ENCODE peak calls at places on chromosomes 7 and 10, in six cellular contexts. One of them, this sample, is unnamed. For H3K27me3 and H3K4me1, the result is how much of the 10 kb centered on the place peaks cover.

GRCh38 chr10:102791754-102792153 is 45.5 kb downstream of the CYP17A1 start:
- DNase-seq in naive thymus-derived CD4-positive, alpha-beta T cell: no peak
- DNase-seq in HCT116: no peak
- DNase-seq in GM23248: peak
- DNase-seq in neural progenitor cell: no peak
- DNase-seq in PC-3: no peak
- DNase-seq in this sample: no peak

GRCh38 chr10:93067443-93068365 is 6.0 kb upstream of the CYP26A1 start:
- DNase-seq in naive thymus-derived CD4-positive, alpha-beta T cell: no peak
- DNase-seq in HCT116: no peak
- DNase-seq in GM23248: no peak
- DNase-seq in neural progenitor cell: no peak
- DNase-seq in PC-3: no peak
- DNase-seq in this sample: no peak

GRCh38 chr10:12501851-12502525 is 152.6 kb downstream of the CAMK1D start:
- DNase-seq in naive thymus-derived CD4-positive, alpha-beta T cell: no peak
- DNase-seq in HCT116: no peak
- DNase-seq in GM23248: no peak
- DNase-seq in neural progenitor cell: no peak
- DNase-seq in PC-3: no peak
- DNase-seq in this sample: no peak

GRCh38 chr7:95886501-95887090 is 114.2 kb downstream of the DYNC1I1 start:
- DNase-seq in naive thymus-derived CD4-positive, alpha-beta T cell: no peak
- DNase-seq in HCT116: no peak
- DNase-seq in GM23248: peak
- DNase-seq in neural progenitor cell: no peak
- DNase-seq in PC-3: peak
- DNase-seq in this sample: no peak

GRCh38 chr7:140719711-140720110 is 23.2 kb downstream of the NDUFB2 start:
- DNase-seq in naive thymus-derived CD4-positive, alpha-beta T cell: no peak
- DNase-seq in HCT116: no peak
- DNase-seq in GM23248: peak
- DNase-seq in neural progenitor cell: no peak
- DNase-seq in PC-3: peak
- DNase-seq in this sample: no peak

GRCh38 chr7:158595068-158595467 is 7.4 kb upstream of the PTPRN2 start:
- DNase-seq in naive thymus-derived CD4-positive, alpha-beta T cell: no peak
- DNase-seq in HCT116: peak
- DNase-seq in GM23248: peak
- DNase-seq in neural progenitor cell: peak
- DNase-seq in PC-3: no peak
- DNase-seq in this sample: no peak

GRCh38 chr10:109961181-109962001 is 38.1 kb upstream of the XPNPEP1 start:
- DNase-seq in naive thymus-derived CD4-positive, alpha-beta T cell: no peak
- DNase-seq in HCT116: no peak
- DNase-seq in GM23248: peak
- DNase-seq in neural progenitor cell: no peak
- DNase-seq in PC-3: peak
- DNase-seq in this sample: no peak

GRCh38 chr7:148828965-148829364 is 55.1 kb downstream of the EZH2 start:
- DNase-seq in naive thymus-derived CD4-positive, alpha-beta T cell: no peak
- DNase-seq in HCT116: no peak
- DNase-seq in GM23248: no peak
- DNase-seq in neural progenitor cell: no peak
- DNase-seq in PC-3: no peak
- DNase-seq in this sample: no peak

GRCh38 chr10:118258285-118258684 is 83.8 kb downstream of the FAM204A start:
- DNase-seq in naive thymus-derived CD4-positive, alpha-beta T cell: no peak
- DNase-seq in HCT116: no peak
- DNase-seq in GM23248: no peak
- DNase-seq in neural progenitor cell: peak
- DNase-seq in PC-3: no peak
- DNase-seq in this sample: no peak

GRCh38 chr10:34698979-34699378 is 116.1 kb downstream of the PARD3 start:
- DNase-seq in naive thymus-derived CD4-positive, alpha-beta T cell: no peak
- DNase-seq in HCT116: peak
- DNase-seq in GM23248: peak
- DNase-seq in neural progenitor cell: no peak
- DNase-seq in PC-3: peak
- DNase-seq in this sample: no peak

GRCh38 chr7:36311539-36311938 is 78.1 kb upstream of the ANLN start:
- DNase-seq in naive thymus-derived CD4-positive, alpha-beta T cell: no peak
- DNase-seq in HCT116: no peak
- DNase-seq in GM23248: no peak
- DNase-seq in neural progenitor cell: no peak
- DNase-seq in PC-3: no peak
- DNase-seq in this sample: no peak

GRCh38 chr7:143210541-143210940 is 11.3 kb upstream of the TAS2R40 start:
- DNase-seq in naive thymus-derived CD4-positive, alpha-beta T cell: no peak
- DNase-seq in HCT116: no peak
- DNase-seq in GM23248: no peak
- DNase-seq in neural progenitor cell: no peak
- DNase-seq in PC-3: no peak
- DNase-seq in this sample: no peak

GRCh38 chr10:1171586-1171985 is 115.4 kb downstream of the WDR37 start:
- DNase-seq in naive thymus-derived CD4-positive, alpha-beta T cell: no peak
- DNase-seq in HCT116: no peak
- DNase-seq in GM23248: no peak
- DNase-seq in neural progenitor cell: no peak
- DNase-seq in PC-3: no peak
- DNase-seq in this sample: no peak
- H3K27me3 ChIP-seq in naive thymus-derived CD4-positive, alpha-beta T cell: under half
- H3K27me3 ChIP-seq in HCT116: under half
- H3K27me3 ChIP-seq in GM23248: under half
- H3K27me3 ChIP-seq in neural progenitor cell: under half
- H3K27me3 ChIP-seq in PC-3: under half
- H3K27me3 ChIP-seq in this sample: under half

GRCh38 chr7:41205600-41205999 is 497.3 kb downstream of the INHBA start:
- DNase-seq in naive thymus-derived CD4-positive, alpha-beta T cell: no peak
- DNase-seq in HCT116: no peak
- DNase-seq in GM23248: no peak
- DNase-seq in neural progenitor cell: no peak
- DNase-seq in PC-3: no peak
- DNase-seq in this sample: no peak

GRCh38 chr7:41203542-41203941 is 499.3 kb downstream of the INHBA start:
- DNase-seq in naive thymus-derived CD4-positive, alpha-beta T cell: no peak
- DNase-seq in HCT116: no peak
- DNase-seq in GM23248: no peak
- DNase-seq in neural progenitor cell: no peak
- DNase-seq in PC-3: peak
- DNase-seq in this sample: no peak

GRCh38 chr7:41206267-41206666 is 496.6 kb downstream of the INHBA start:
- DNase-seq in naive thymus-derived CD4-positive, alpha-beta T cell: no peak
- DNase-seq in HCT116: no peak
- DNase-seq in GM23248: no peak
- DNase-seq in neural progenitor cell: no peak
- DNase-seq in PC-3: no peak
- DNase-seq in this sample: no peak

GRCh38 chr7:41207141-41207540 is 495.7 kb downstream of the INHBA start:
- DNase-seq in naive thymus-derived CD4-positive, alpha-beta T cell: no peak
- DNase-seq in HCT116: no peak
- DNase-seq in GM23248: no peak
- DNase-seq in neural progenitor cell: peak
- DNase-seq in PC-3: no peak
- DNase-seq in this sample: no peak
- H3K4me1 ChIP-seq in naive thymus-derived CD4-positive, alpha-beta T cell: under half
- H3K4me1 ChIP-seq in HCT116: under half
- H3K4me1 ChIP-seq in GM23248: under half
- H3K4me1 ChIP-seq in neural progenitor cell: under half
- H3K4me1 ChIP-seq in PC-3: under half
- H3K4me1 ChIP-seq in this sample: under half

DNA sequence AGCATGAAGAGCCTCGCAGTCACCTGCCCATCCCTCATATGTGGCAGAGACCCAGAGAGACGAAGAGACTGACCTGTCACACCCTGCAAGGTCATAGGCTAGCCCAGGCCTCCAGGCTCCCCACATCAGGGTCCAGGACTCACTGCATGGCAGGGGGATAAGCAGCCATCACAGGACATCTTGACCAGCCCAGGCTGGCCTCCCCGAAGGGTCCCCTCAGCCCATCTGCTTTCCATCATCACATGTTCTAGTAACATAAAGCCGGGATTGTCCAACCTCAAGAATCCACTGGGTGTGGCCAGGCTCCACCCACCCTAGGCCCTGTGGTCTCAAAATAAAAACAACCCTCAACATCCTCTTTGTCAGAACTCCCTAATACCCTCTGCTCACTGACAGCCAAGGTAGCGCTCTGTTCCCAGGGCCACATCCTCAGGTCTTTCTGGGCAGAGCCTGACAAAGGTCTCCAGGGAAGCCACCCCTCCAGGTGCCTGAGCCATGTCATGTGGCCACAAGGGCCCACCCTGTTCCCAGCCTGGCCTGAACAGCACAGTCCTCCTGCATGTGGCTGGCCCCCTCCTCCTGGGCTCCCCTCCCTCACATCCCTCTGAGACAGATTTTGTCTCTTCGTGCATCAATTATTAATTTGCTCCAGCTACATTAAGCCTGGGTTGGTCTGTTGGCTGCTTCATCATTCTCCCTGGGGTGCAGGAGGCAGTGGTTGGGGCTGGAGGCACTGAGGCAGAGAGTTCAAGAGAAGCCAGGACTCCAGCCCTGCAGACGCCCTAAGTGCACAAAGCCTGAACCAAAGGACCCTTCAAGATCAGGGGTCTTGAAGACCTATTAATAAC is 131.8 kb upstream of the UNC5B start:
- DNase-seq in naive thymus-derived CD4-positive, alpha-beta T cell: no peak
- DNase-seq in HCT116: no peak
- DNase-seq in GM23248: no peak
- DNase-seq in neural progenitor cell: peak
- DNase-seq in PC-3: no peak
- DNase-seq in this sample: no peak
- H3K27me3 ChIP-seq in naive thymus-derived CD4-positive, alpha-beta T cell: under half
- H3K27me3 ChIP-seq in HCT116: under half
- H3K27me3 ChIP-seq in GM23248: under half
- H3K27me3 ChIP-seq in neural progenitor cell: under half
- H3K27me3 ChIP-seq in PC-3: under half
- H3K27me3 ChIP-seq in this sample: under half

GRCh38 chr10:13709931-13710690 is 123.3 kb downstream of the PRPF18 start:
- DNase-seq in naive thymus-derived CD4-positive, alpha-beta T cell: no peak
- DNase-seq in HCT116: no peak
- DNase-seq in GM23248: peak
- DNase-seq in neural progenitor cell: no peak
- DNase-seq in PC-3: no peak
- DNase-seq in this sample: no peak

GRCh38 chr10:13715091-13715490 is 128.3 kb downstream of the PRPF18 start:
- DNase-seq in naive thymus-derived CD4-positive, alpha-beta T cell: no peak
- DNase-seq in HCT116: no peak
- DNase-seq in GM23248: no peak
- DNase-seq in neural progenitor cell: no peak
- DNase-seq in PC-3: no peak
- DNase-seq in this sample: no peak

GRCh38 chr10:13708256-13708990 is 121.7 kb downstream of the PRPF18 start:
- DNase-seq in naive thymus-derived CD4-positive, alpha-beta T cell: no peak
- DNase-seq in HCT116: no peak
- DNase-seq in GM23248: no peak
- DNase-seq in neural progenitor cell: peak
- DNase-seq in PC-3: peak
- DNase-seq in this sample: no peak

GRCh38 chr10:13712799-13713581 is 126.2 kb downstream of the PRPF18 start:
- DNase-seq in naive thymus-derived CD4-positive, alpha-beta T cell: no peak
- DNase-seq in HCT116: peak
- DNase-seq in GM23248: peak
- DNase-seq in neural progenitor cell: no peak
- DNase-seq in PC-3: peak
- DNase-seq in this sample: peak

DNA sequence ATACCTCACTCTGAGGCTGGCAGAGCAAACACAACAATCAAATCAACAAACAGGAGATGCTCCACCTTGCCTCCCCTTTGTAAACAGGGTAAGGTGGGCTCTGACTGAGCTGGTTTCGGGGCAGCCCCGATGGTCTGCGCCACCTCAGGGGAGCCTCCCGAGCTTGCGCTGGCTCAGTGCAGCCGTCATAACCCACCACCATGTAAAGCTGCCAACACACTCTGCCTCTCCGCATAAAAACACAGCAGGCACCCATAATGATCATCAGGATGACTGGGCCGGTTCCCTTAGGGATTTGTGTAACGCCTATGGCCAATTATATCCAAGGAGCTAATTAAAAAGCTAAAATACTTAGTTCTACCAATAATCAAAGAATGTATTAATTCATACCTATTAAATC is 124.5 kb downstream of the PRPF18 start:
- DNase-seq in naive thymus-derived CD4-positive, alpha-beta T cell: no peak
- DNase-seq in HCT116: no peak
- DNase-seq in GM23248: no peak
- DNase-seq in neural progenitor cell: no peak
- DNase-seq in PC-3: no peak
- DNase-seq in this sample: no peak
- H3K4me1 ChIP-seq in naive thymus-derived CD4-positive, alpha-beta T cell: under half
- H3K4me1 ChIP-seq in HCT116: under half
- H3K4me1 ChIP-seq in GM23248: half or more
- H3K4me1 ChIP-seq in neural progenitor cell: under half
- H3K4me1 ChIP-seq in PC-3: under half
- H3K4me1 ChIP-seq in this sample: under half

DNA sequence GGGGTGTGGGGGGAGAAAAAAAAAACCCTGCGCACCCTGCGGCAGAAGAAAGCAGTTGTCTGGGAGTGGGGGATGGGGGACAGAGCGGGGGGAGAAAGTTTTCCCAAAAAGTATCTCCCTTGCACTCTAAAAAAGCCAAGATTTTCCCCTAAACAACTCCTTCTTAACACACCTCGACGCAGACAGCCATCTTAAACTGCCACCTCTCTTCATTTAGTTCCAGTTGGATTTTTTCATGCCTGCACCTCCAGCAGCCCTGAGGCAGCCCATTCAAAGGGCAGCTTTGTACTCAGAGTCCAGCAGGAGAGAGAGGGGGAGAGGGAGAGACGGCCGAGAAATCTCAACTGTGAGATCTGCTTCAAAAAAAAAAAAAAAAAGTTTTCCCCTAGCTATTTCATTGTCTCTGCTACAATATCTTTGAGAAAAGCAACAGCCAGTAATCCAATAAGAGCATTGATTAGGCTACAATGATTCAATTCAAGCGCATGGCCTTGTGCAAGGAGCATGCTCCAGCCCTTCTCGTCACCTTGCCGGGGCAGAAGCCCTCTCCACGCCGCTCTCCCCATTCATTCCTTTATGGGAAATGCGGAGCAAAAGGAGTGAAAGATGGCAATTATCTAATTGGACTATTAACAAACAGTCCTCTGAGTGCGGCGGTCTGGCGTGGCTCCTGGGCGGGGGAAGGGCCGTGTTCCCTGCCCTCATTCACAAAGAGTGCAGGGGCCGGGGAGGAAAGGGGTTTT is 939 bp upstream of the VAX1 start:
- DNase-seq in naive thymus-derived CD4-positive, alpha-beta T cell: no peak
- DNase-seq in HCT116: no peak
- DNase-seq in GM23248: no peak
- DNase-seq in neural progenitor cell: peak
- DNase-seq in PC-3: peak
- DNase-seq in this sample: no peak
- H3K27me3 ChIP-seq in naive thymus-derived CD4-positive, alpha-beta T cell: under half
- H3K27me3 ChIP-seq in HCT116: under half
- H3K27me3 ChIP-seq in GM23248: half or more
- H3K27me3 ChIP-seq in neural progenitor cell: half or more
- H3K27me3 ChIP-seq in PC-3: under half
- H3K27me3 ChIP-seq in this sample: under half

GRCh38 chr10:124688366-124688765 is 55.8 kb downstream of the FAM53B start:
- DNase-seq in naive thymus-derived CD4-positive, alpha-beta T cell: no peak
- DNase-seq in HCT116: no peak
- DNase-seq in GM23248: no peak
- DNase-seq in neural progenitor cell: no peak
- DNase-seq in PC-3: no peak
- DNase-seq in this sample: no peak
- H3K4me1 ChIP-seq in naive thymus-derived CD4-positive, alpha-beta T cell: under half
- H3K4me1 ChIP-seq in HCT116: under half
- H3K4me1 ChIP-seq in GM23248: under half
- H3K4me1 ChIP-seq in neural progenitor cell: under half
- H3K4me1 ChIP-seq in PC-3: under half
- H3K4me1 ChIP-seq in this sample: half or more